ENCODE peak calls at places on chromosomes 6 and 20, in seven cellular contexts. One of them, this sample, is unnamed.

GRCh38 chr20:51211191-51211590 is 188.3 kb upstream of the KCNG1 start:
- DNase-seq in stromal cell of bone marrow: no peak
- DNase-seq in T1000: no peak
- DNase-seq in LoVo: no peak
- DNase-seq in caudate nucleus: no peak
- DNase-seq in naive thymus-derived CD4-positive, alpha-beta T cell: no peak
- DNase-seq in GM20000: no peak
- DNase-seq in this sample: no peak

GRCh38 chr6:145233955-145234354 is 501.4 kb downstream of the EPM2A start:
- DNase-seq in GM20000: no peak
- DNase-seq in caudate nucleus: no peak
- DNase-seq in stromal cell of bone marrow: no peak
- DNase-seq in T1000: no peak
- DNase-seq in LoVo: no peak
- DNase-seq in naive thymus-derived CD4-positive, alpha-beta T cell: no peak
- DNase-seq in this sample: no peak

GRCh38 chr6:160534050-160534696 is 129.9 kb downstream of the LPA start:
- DNase-seq in T1000: peak
- DNase-seq in GM20000: peak
- DNase-seq in caudate nucleus: peak
- DNase-seq in stromal cell of bone marrow: peak
- DNase-seq in naive thymus-derived CD4-positive, alpha-beta T cell: peak
- DNase-seq in LoVo: peak
- DNase-seq in this sample: peak

GRCh38 chr6:6913346-6913745 is 194.4 kb upstream of the RREB1 start:
- DNase-seq in stromal cell of bone marrow: no peak
- DNase-seq in GM20000: no peak
- DNase-seq in T1000: no peak
- DNase-seq in LoVo: no peak
- DNase-seq in naive thymus-derived CD4-positive, alpha-beta T cell: no peak
- DNase-seq in caudate nucleus: no peak
- DNase-seq in this sample: no peak

GRCh38 chr20:56393133-56393472 is 658 bp downstream of the CSTF1 start:
- DNase-seq in stromal cell of bone marrow: no peak
- DNase-seq in GM20000: no peak
- DNase-seq in T1000: no peak
- DNase-seq in naive thymus-derived CD4-positive, alpha-beta T cell: peak
- DNase-seq in LoVo: peak
- DNase-seq in caudate nucleus: no peak
- DNase-seq in this sample: no peak

GRCh38 chr20:25987073-25987927 is 290.6 kb upstream of the ZNF337 start:
- DNase-seq in caudate nucleus: peak
- DNase-seq in naive thymus-derived CD4-positive, alpha-beta T cell: peak
- DNase-seq in GM20000: peak
- DNase-seq in T1000: no peak
- DNase-seq in stromal cell of bone marrow: peak
- DNase-seq in LoVo: no peak
- DNase-seq in this sample: no peak

GRCh38 chr6:168060521-168060931 is 18.5 kb downstream of the FRMD1 start:
- DNase-seq in stromal cell of bone marrow: peak
- DNase-seq in naive thymus-derived CD4-positive, alpha-beta T cell: no peak
- DNase-seq in GM20000: no peak
- DNase-seq in LoVo: no peak
- DNase-seq in T1000: no peak
- DNase-seq in caudate nucleus: peak
- DNase-seq in this sample: no peak

GRCh38 chr6:35557239-35557638 is 44.5 kb upstream of the TULP1 start:
- DNase-seq in naive thymus-derived CD4-positive, alpha-beta T cell: no peak
- DNase-seq in T1000: no peak
- DNase-seq in stromal cell of bone marrow: no peak
- DNase-seq in caudate nucleus: no peak
- DNase-seq in LoVo: no peak
- DNase-seq in GM20000: no peak
- DNase-seq in this sample: no peak

GRCh38 chr20:31602779-31603441 is 2.2 kb upstream of the ID1 start:
- DNase-seq in GM20000: peak
- DNase-seq in LoVo: peak
- DNase-seq in naive thymus-derived CD4-positive, alpha-beta T cell: no peak
- DNase-seq in caudate nucleus: no peak
- DNase-seq in T1000: no peak
- DNase-seq in stromal cell of bone marrow: no peak
- DNase-seq in this sample: no peak

GRCh38 chr6:106847116-106847515 is 127.4 kb downstream of the CD24 start:
- DNase-seq in caudate nucleus: no peak
- DNase-seq in GM20000: peak
- DNase-seq in T1000: no peak
- DNase-seq in stromal cell of bone marrow: no peak
- DNase-seq in LoVo: no peak
- DNase-seq in naive thymus-derived CD4-positive, alpha-beta T cell: no peak
- DNase-seq in this sample: no peak

GRCh38 chr20:11979306-11980128 is 61.8 kb downstream of the BTBD3 start:
- DNase-seq in caudate nucleus: no peak
- DNase-seq in stromal cell of bone marrow: no peak
- DNase-seq in GM20000: peak
- DNase-seq in LoVo: no peak
- DNase-seq in naive thymus-derived CD4-positive, alpha-beta T cell: no peak
- DNase-seq in T1000: no peak
- DNase-seq in this sample: no peak

GRCh38 chr6:111663692-111664564 is 58.2 kb upstream of the TRAF3IP2 start:
- DNase-seq in naive thymus-derived CD4-positive, alpha-beta T cell: no peak
- DNase-seq in T1000: no peak
- DNase-seq in LoVo: no peak
- DNase-seq in GM20000: no peak
- DNase-seq in stromal cell of bone marrow: no peak
- DNase-seq in caudate nucleus: peak
- DNase-seq in this sample: no peak

GRCh38 chr6:10381133-10381829 is 33.6 kb downstream of the TFAP2A start:
- DNase-seq in LoVo: no peak
- DNase-seq in caudate nucleus: no peak
- DNase-seq in naive thymus-derived CD4-positive, alpha-beta T cell: no peak
- DNase-seq in stromal cell of bone marrow: no peak
- DNase-seq in T1000: no peak
- DNase-seq in GM20000: no peak
- DNase-seq in this sample: no peak

GRCh38 chr6:169887529-169888140 is 136.2 kb downstream of the ERMARD start:
- DNase-seq in naive thymus-derived CD4-positive, alpha-beta T cell: no peak
- DNase-seq in stromal cell of bone marrow: no peak
- DNase-seq in caudate nucleus: no peak
- DNase-seq in LoVo: no peak
- DNase-seq in T1000: no peak
- DNase-seq in GM20000: no peak
- DNase-seq in this sample: no peak

GRCh38 chr6:157438611-157439109 is 57.7 kb downstream of the ZDHHC14 start:
- DNase-seq in caudate nucleus: no peak
- DNase-seq in T1000: no peak
- DNase-seq in stromal cell of bone marrow: no peak
- DNase-seq in naive thymus-derived CD4-positive, alpha-beta T cell: no peak
- DNase-seq in GM20000: no peak
- DNase-seq in LoVo: no peak
- DNase-seq in this sample: no peak

GRCh38 chr6:157814883-157815282 is 8.2 kb upstream of the SNX9 start:
- DNase-seq in stromal cell of bone marrow: no peak
- DNase-seq in naive thymus-derived CD4-positive, alpha-beta T cell: peak
- DNase-seq in GM20000: no peak
- DNase-seq in caudate nucleus: no peak
- DNase-seq in T1000: no peak
- DNase-seq in LoVo: no peak
- DNase-seq in this sample: no peak

GRCh38 chr6:161161889-161162624 is 111.8 kb downstream of the AGPAT4 start:
- DNase-seq in caudate nucleus: no peak
- DNase-seq in T1000: no peak
- DNase-seq in stromal cell of bone marrow: peak
- DNase-seq in LoVo: no peak
- DNase-seq in GM20000: no peak
- DNase-seq in naive thymus-derived CD4-positive, alpha-beta T cell: no peak
- DNase-seq in this sample: no peak

GRCh38 chr6:42339991-42340401 is 111.7 kb downstream of the TRERF1 start:
- DNase-seq in LoVo: no peak
- DNase-seq in T1000: no peak
- DNase-seq in GM20000: peak
- DNase-seq in stromal cell of bone marrow: no peak
- DNase-seq in caudate nucleus: no peak
- DNase-seq in naive thymus-derived CD4-positive, alpha-beta T cell: no peak
- DNase-seq in this sample: no peak

GRCh38 chr6:108621117-108621516 is 60.4 kb downstream of the FOXO3 start:
- DNase-seq in GM20000: no peak
- DNase-seq in naive thymus-derived CD4-positive, alpha-beta T cell: no peak
- DNase-seq in LoVo: peak
- DNase-seq in caudate nucleus: no peak
- DNase-seq in T1000: peak
- DNase-seq in stromal cell of bone marrow: peak
- DNase-seq in this sample: peak

GRCh38 chr6:46651766-46652165 is 852 bp downstream of the CYP39A1 start:
- DNase-seq in T1000: no peak
- DNase-seq in GM20000: no peak
- DNase-seq in naive thymus-derived CD4-positive, alpha-beta T cell: no peak
- DNase-seq in caudate nucleus: no peak
- DNase-seq in stromal cell of bone marrow: no peak
- DNase-seq in LoVo: peak
- DNase-seq in this sample: no peak

GRCh38 chr20:48284837-48285236 is 499.6 kb upstream of the SULF2 start:
- DNase-seq in T1000: no peak
- DNase-seq in GM20000: no peak
- DNase-seq in caudate nucleus: no peak
- DNase-seq in LoVo: no peak
- DNase-seq in stromal cell of bone marrow: no peak
- DNase-seq in naive thymus-derived CD4-positive, alpha-beta T cell: no peak
- DNase-seq in this sample: peak

This sample was measured in HS-5.